ENCODE peak calls at places on chromosomes 3 and 15, in ten cellular contexts. S, M, L, U, X, G, Y, A, T and D are unnamed samples.

GRCh38 chr15:63030101-63030528 is 12.4 kb upstream of the TPM1 start:
- DNase-seq in S (no peak), M (no peak), L (no peak), U (peak), X (no peak), G (no peak), Y (no peak), A (no peak), T (peak), D (no peak)

GRCh38 chr15:98920091-98920880 is 87.3 kb downstream of the PGPEP1L start:
- DNase-seq in S (no peak), M (peak), L (no peak), U (no peak), X (no peak), G (no peak), Y (no peak), A (no peak), T (no peak), D (no peak)

GRCh38 chr15:42608110-42608531 is 32.7 kb downstream of the STARD9 start:
- DNase-seq in S (no peak), M (no peak), L (no peak), U (no peak), X (no peak), G (no peak), Y (no peak), A (peak), T (no peak), D (no peak)

GRCh38 chr15:100818927-100819326 is 60.7 kb upstream of the ALDH1A3 start:
- DNase-seq in S (no peak), M (no peak), L (no peak), U (peak), X (no peak), G (peak), Y (no peak), A (no peak), T (peak), D (no peak)

GRCh38 chr15:51649659-51650521 is 27.3 kb upstream of the DMXL2 start:
- DNase-seq in S (peak), M (peak), L (no peak), U (no peak), X (peak), G (peak), Y (no peak), A (peak), T (peak), D (no peak)

GRCh38 chr3:104102386-104102785 is 1264.3 kb upstream of the ALCAM start:
- DNase-seq in S (peak), M (peak), L (no peak), U (no peak), X (peak), G (peak), Y (no peak), A (peak), T (peak), D (no peak)

GRCh38 chr3:5123937-5124336 is 1.8 kb downstream of the ARL8B start:
- DNase-seq in S (no peak), M (no peak), L (no peak), U (no peak), X (no peak), G (no peak), Y (no peak), A (no peak), T (no peak), D (no peak)

GRCh38 chr3:67075295-67075694 is 77.2 kb downstream of the KBTBD8 start:
- DNase-seq in S (no peak), M (no peak), L (no peak), U (no peak), X (no peak), G (no peak), Y (no peak), A (no peak), T (no peak), D (no peak)

GRCh38 chr15:76577879-76578512 is 241.4 kb downstream of the ISL2 start:
- DNase-seq in S (no peak), M (peak), L (no peak), U (no peak), X (no peak), G (no peak), Y (no peak), A (no peak), T (no peak), D (no peak)

GRCh38 chr3:59919581-59919980 is 869.8 kb upstream of the CFAP20DC start:
- DNase-seq in S (no peak), M (no peak), L (no peak), U (no peak), X (no peak), G (no peak), Y (no peak), A (no peak), T (no peak), D (no peak)

GRCh38 chr3:177776656-177777055 is 579.4 kb upstream of the TBL1XR1 start:
- DNase-seq in S (no peak), M (peak), L (no peak), U (no peak), X (no peak), G (peak), Y (no peak), A (no peak), T (peak), D (no peak)

GRCh38 chr3:150740733-150741496 is 22.1 kb downstream of the SIAH2 start:
- DNase-seq in S (no peak), M (no peak), L (no peak), U (no peak), X (no peak), G (no peak), Y (no peak), A (no peak), T (no peak), D (no peak)

GRCh38 chr3:146747928-146748327 is 142.8 kb upstream of the PLSCR5 start:
- DNase-seq in S (no peak), M (peak), L (no peak), U (no peak), X (peak), G (peak), Y (no peak), A (no peak), T (peak), D (no peak)

GRCh38 chr15:93143186-93143585 is 54.2 kb upstream of the RGMA start:
- DNase-seq in S (no peak), M (no peak), L (no peak), U (no peak), X (no peak), G (no peak), Y (no peak), A (no peak), T (no peak), D (no peak)

GRCh38 chr3:29555590-29555989 is 274.7 kb downstream of the RBMS3 start:
- DNase-seq in S (no peak), M (no peak), L (no peak), U (no peak), X (no peak), G (peak), Y (no peak), A (no peak), T (no peak), D (no peak)

GRCh38 chr3:161510510-161511260 is 14.1 kb downstream of the OTOL1 start:
- DNase-seq in S (no peak), M (no peak), L (no peak), U (no peak), X (no peak), G (no peak), Y (no peak), A (no peak), T (no peak), D (no peak)

GRCh38 chr3:50503504-50503903 is at the start of gene CACNA2D2:
- DNase-seq in S (no peak), M (no peak), L (no peak), U (peak), X (no peak), G (peak), Y (peak), A (peak), T (no peak), D (peak)

GRCh38 chr3:107981471-107982111 is 109.2 kb downstream of the CD47 start:
- DNase-seq in S (no peak), M (no peak), L (no peak), U (no peak), X (no peak), G (no peak), Y (no peak), A (no peak), T (no peak), D (no peak)

GRCh38 chr3:128683957-128684356 is 33.3 kb upstream of the RPN1 start:
- DNase-seq in S (no peak), M (no peak), L (no peak), U (no peak), X (no peak), G (no peak), Y (no peak), A (peak), T (no peak), D (no peak)

GRCh38 chr3:124584552-124585391 is 145.5 kb upstream of the UMPS start:
- DNase-seq in S (no peak), M (peak), L (peak), U (peak), X (no peak), G (no peak), Y (peak), A (peak), T (peak), D (peak)

GRCh38 chr3:123081718-123082369 is 15.0 kb downstream of the PDIA5 start:
- DNase-seq in S (no peak), M (no peak), L (no peak), U (no peak), X (no peak), G (no peak), Y (no peak), A (no peak), T (no peak), D (no peak)

GRCh38 chr15:85100186-85100937 is 118.7 kb downstream of the PDE8A start:
- DNase-seq in S (no peak), M (no peak), L (no peak), U (no peak), X (no peak), G (no peak), Y (no peak), A (peak), T (peak), D (no peak)

GRCh38 chr3:143769663-143770062 is 78.6 kb downstream of the SLC9A9 start:
- DNase-seq in S (no peak), M (no peak), L (no peak), U (no peak), X (no peak), G (peak), Y (no peak), A (no peak), T (peak), D (no peak)

GRCh38 chr3:195859846-195860411 is 48.2 kb upstream of the MUC4 start:
- DNase-seq in S (no peak), M (no peak), L (no peak), U (no peak), X (no peak), G (no peak), Y (no peak), A (no peak), T (no peak), D (no peak)

GRCh38 chr3:138916824-138917223 is 30.1 kb downstream of the FOXL2 start:
- DNase-seq in S (no peak), M (peak), L (no peak), U (no peak), X (no peak), G (peak), Y (no peak), A (no peak), T (no peak), D (peak)

GRCh38 chr15:66741646-66742045 is 39.6 kb downstream of the SMAD6 start:
- DNase-seq in S (no peak), M (no peak), L (no peak), U (no peak), X (no peak), G (no peak), Y (no peak), A (no peak), T (no peak), D (no peak)

GRCh38 chr15:77527164-77527778 is 105.4 kb downstream of the LINGO1 start:
- DNase-seq in S (no peak), M (no peak), L (no peak), U (no peak), X (no peak), G (no peak), Y (no peak), A (no peak), T (peak), D (no peak)

GRCh38 chr3:48467110-48467454 is 20.5 kb downstream of the ATRIP start:
- DNase-seq in S (no peak), M (no peak), L (no peak), U (no peak), X (no peak), G (no peak), Y (no peak), A (no peak), T (no peak), D (no peak)

GRCh38 chr3:30692498-30693130 is 86.2 kb downstream of the TGFBR2 start:
- DNase-seq in S (no peak), M (no peak), L (no peak), U (no peak), X (no peak), G (no peak), Y (no peak), A (no peak), T (no peak), D (no peak)

GRCh38 chr15:77096131-77096530 is 25.2 kb upstream of the TSPAN3 start:
- DNase-seq in S (no peak), M (no peak), L (no peak), U (no peak), X (no peak), G (no peak), Y (no peak), A (no peak), T (no peak), D (no peak)

GRCh38 chr15:29050870-29051269 is 165.1 kb downstream of the APBA2 start:
- DNase-seq in S (no peak), M (no peak), L (no peak), U (no peak), X (no peak), G (no peak), Y (no peak), A (no peak), T (peak), D (no peak)